ENCODE peak calls at places on chromosomes 5 and 9, in seven cellular contexts. F, O, E, C, M, Z and P are unnamed samples.

GRCh38 chr9:38443181-38443580 is 18.9 kb upstream of the IGFBPL1 start:
- DNase-seq in C (no peak), M (no peak), E (peak), F (no peak), Z (no peak), O (peak), P (no peak)

GRCh38 chr5:12292610-12293204 is 388.5 kb upstream of the CTNND2 start:
- DNase-seq in Z (peak), C (no peak), F (no peak), O (no peak), M (no peak), E (no peak), P (no peak)

GRCh38 chr9:112705773-112706427 is 12.0 kb downstream of the INIP start:
- DNase-seq in F (no peak), E (peak), Z (no peak), C (no peak), M (peak), O (no peak), P (peak)

GRCh38 chr5:13107553-13107952 is 836.9 kb downstream of the DNAH5 start:
- DNase-seq in Z (no peak), F (no peak), C (no peak), M (no peak), O (no peak), E (no peak), P (no peak)

GRCh38 chr9:80952523-80952922 is 736.8 kb downstream of the TLE1 start:
- DNase-seq in M (no peak), F (no peak), O (no peak), Z (no peak), E (no peak), C (no peak), P (no peak)

GRCh38 chr9:131337131-131337848 is 47.8 kb downstream of the PLPP7 start:
- DNase-seq in E (no peak), Z (no peak), O (no peak), C (no peak), F (peak), M (no peak), P (no peak)

GRCh38 chr5:83564069-83564749 is 92.7 kb downstream of the VCAN start:
- DNase-seq in Z (peak), E (peak), C (no peak), F (no peak), O (no peak), M (peak), P (peak)

GRCh38 chr9:20570086-20570485 is 52.2 kb downstream of the MLLT3 start:
- DNase-seq in C (no peak), Z (no peak), O (no peak), E (no peak), F (no peak), M (no peak), P (peak)

GRCh38 chr9:121331992-121332685 is 37.9 kb downstream of the STOM start:
- DNase-seq in F (no peak), Z (no peak), C (no peak), E (peak), O (no peak), M (peak), P (peak)

GRCh38 chr9:90219548-90220118 is 423.0 kb downstream of the DIRAS2 start:
- DNase-seq in O (no peak), Z (peak), M (no peak), F (peak), E (no peak), C (peak), P (no peak)

GRCh38 chr5:95217351-95217750 is 67.5 kb downstream of the MCTP1 start:
- DNase-seq in M (no peak), F (no peak), C (no peak), O (no peak), Z (no peak), E (peak), P (no peak)

GRCh38 chr9:134375011-134375390 is 48.7 kb downstream of the RXRA start:
- DNase-seq in C (no peak), O (peak), M (peak), E (no peak), F (peak), Z (no peak), P (no peak)

GRCh38 chr9:127825319-127826051 is 22.8 kb downstream of the FPGS start:
- DNase-seq in C (no peak), M (no peak), O (no peak), E (no peak), Z (no peak), F (peak), P (no peak)

GRCh38 chr5:53367727-53368126 is 112.7 kb upstream of the FST start:
- DNase-seq in Z (no peak), E (no peak), C (no peak), M (no peak), F (no peak), O (no peak), P (no peak)

GRCh38 chr5:83559141-83559785 is 87.7 kb downstream of the VCAN start:
- DNase-seq in M (no peak), F (no peak), E (no peak), C (no peak), Z (no peak), O (no peak), P (no peak)

GRCh38 chr5:160539431-160539830 is 117.8 kb downstream of the PTTG1 start:
- DNase-seq in C (no peak), M (no peak), Z (no peak), O (no peak), E (no peak), F (no peak), P (no peak)

GRCh38 chr5:69477170-69477569 is 15.4 kb upstream of the OCLN start:
- DNase-seq in O (no peak), C (no peak), Z (no peak), E (peak), F (no peak), M (no peak), P (no peak)

GRCh38 chr9:133832836-133833235 is 94.7 kb upstream of the SARDH start:
- DNase-seq in F (no peak), O (no peak), M (no peak), E (no peak), C (no peak), Z (no peak), P (no peak)

GRCh38 chr5:149605998-149606721 is 24.9 kb downstream of the ARHGEF37 start:
- DNase-seq in E (no peak), F (no peak), Z (peak), O (no peak), C (peak), M (peak), P (peak)

GRCh38 chr5:50966986-50967385 is 300.5 kb downstream of the PARP8 start:
- DNase-seq in M (no peak), C (no peak), O (no peak), E (no peak), F (no peak), Z (no peak), P (peak)

GRCh38 chr5:112417931-112418358 is 1.1 kb downstream of the EPB41L4A start:
- DNase-seq in O (peak), M (peak), Z (peak), F (peak), C (peak), E (peak), P (peak)

GRCh38 chr5:115627295-115627825 is 1.5 kb upstream of the TMED7 start:
- DNase-seq in E (no peak), M (no peak), F (no peak), O (no peak), C (no peak), Z (no peak), P (no peak)
- TF ChIP-seq CTCF in E (no peak), M (no peak), F (no peak), O (no peak), C (no peak), Z (no peak), P (no peak)

GRCh38 chr9:79812507-79813261 is 240.9 kb downstream of the TLE4 start:
- DNase-seq in O (no peak), Z (peak), F (no peak), E (no peak), C (no peak), M (peak), P (no peak)
- H3K4me3 ChIP-seq in O (peak), Z (peak), F (no peak), E (no peak), C (no peak), M (no peak), P (no peak)

GRCh38 chr5:134547999-134548626 is 22.6 kb downstream of the JADE2 start:
- DNase-seq in M (no peak), O (no peak), C (no peak), E (no peak), F (no peak), Z (peak), P (no peak)

GRCh38 chr5:134541736-134542376 is 16.4 kb downstream of the JADE2 start:
- DNase-seq in O (no peak), C (no peak), Z (peak), M (peak), F (peak), E (peak), P (peak)

GRCh38 chr5:134543820-134544692 is 18.6 kb downstream of the JADE2 start:
- DNase-seq in O (no peak), F (peak), Z (peak), M (no peak), C (no peak), E (no peak), P (no peak)

GRCh38 chr5:134547579-134547978 is 22.1 kb downstream of the JADE2 start:
- DNase-seq in E (peak), F (no peak), M (peak), Z (no peak), O (no peak), C (no peak), P (peak)

DNA sequence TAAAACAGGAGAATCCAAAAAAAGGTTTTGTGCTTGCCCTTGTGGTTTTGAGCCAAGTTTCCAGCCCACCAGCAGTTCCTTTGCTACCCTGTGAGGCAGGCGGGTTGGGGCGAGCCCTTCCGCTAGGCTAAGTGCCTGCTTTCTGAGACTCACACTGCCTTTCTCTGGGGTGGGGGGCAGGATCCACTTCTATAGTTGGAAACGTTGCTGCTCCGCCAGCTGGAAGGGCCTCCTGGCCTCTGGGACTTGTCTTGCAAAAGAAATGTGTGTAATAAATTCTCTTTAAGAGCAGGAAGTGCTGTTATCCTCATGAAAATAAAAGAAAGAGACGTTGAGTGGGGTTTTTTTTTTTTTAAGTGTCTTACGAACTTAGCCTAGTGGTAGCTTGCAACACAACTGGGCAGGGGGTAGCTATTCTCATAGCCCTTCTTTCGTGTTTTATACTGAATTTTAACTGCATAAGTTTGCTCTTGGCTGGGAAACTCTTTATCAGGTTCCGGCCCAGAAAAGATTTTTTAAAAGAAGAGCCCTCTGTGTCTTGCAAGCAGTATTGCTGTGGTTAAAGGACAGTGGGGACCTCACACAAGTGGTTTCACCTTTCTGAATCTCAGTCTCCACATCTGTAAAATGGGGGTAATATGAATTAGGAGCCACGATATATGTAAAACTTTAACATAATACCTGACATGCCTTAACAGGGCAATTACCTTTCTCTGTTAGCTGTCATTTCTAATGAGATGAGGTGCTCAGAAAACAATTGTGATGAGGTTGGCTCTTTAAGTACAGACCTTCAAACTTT is 19.8 kb downstream of the JADE2 start:
- DNase-seq in E (no peak), M (peak), C (no peak), F (no peak), O (no peak), Z (peak), P (no peak)
- TF ChIP-seq CTCF in E (no peak), M (peak), C (no peak), F (no peak), O (no peak), Z (no peak), P (no peak)

GRCh38 chr5:135827965-135828792 is 6.3 kb upstream of the SLC25A48 start:
- DNase-seq in E (no peak), O (no peak), C (no peak), M (no peak), F (no peak), Z (no peak), P (no peak)

GRCh38 chr5:135826994-135827671 is 7.3 kb upstream of the SLC25A48 start:
- DNase-seq in O (no peak), E (no peak), F (no peak), C (no peak), Z (no peak), M (no peak), P (no peak)

GRCh38 chr5:135829681-135830383 is 4.6 kb upstream of the SLC25A48 start:
- DNase-seq in E (peak), F (peak), C (peak), O (peak), M (peak), Z (peak), P (peak)

GRCh38 chr5:135829179-135829578 is 5.3 kb upstream of the SLC25A48 start:
- DNase-seq in Z (no peak), M (no peak), E (no peak), F (no peak), C (no peak), O (no peak), P (no peak)

GRCh38 chr5:135828793-135829150 is 5.7 kb upstream of the SLC25A48 start:
- DNase-seq in Z (no peak), C (no peak), M (no peak), E (no peak), O (no peak), F (no peak), P (no peak)
- H3K4me3 ChIP-seq in Z (no peak), C (no peak), M (no peak), E (no peak), O (no peak), F (no peak), P (no peak)

GRCh38 chr5:103347729-103348128 is 89.2 kb downstream of the MACIR start:
- DNase-seq in O (no peak), F (no peak), M (no peak), Z (peak), C (peak), E (no peak), P (no peak)
- TF ChIP-seq CTCF in O (no peak), F (no peak), M (no peak), Z (no peak), C (no peak), E (no peak), P (no peak)

GRCh38 chr5:174312641-174313040 is 267.1 kb downstream of the NSG2 start:
- DNase-seq in M (no peak), C (no peak), Z (no peak), E (no peak), O (no peak), F (no peak), P (no peak)
- H3K4me3 ChIP-seq in M (no peak), C (no peak), Z (no peak), E (no peak), O (no peak), F (no peak), P (no peak)

DNA sequence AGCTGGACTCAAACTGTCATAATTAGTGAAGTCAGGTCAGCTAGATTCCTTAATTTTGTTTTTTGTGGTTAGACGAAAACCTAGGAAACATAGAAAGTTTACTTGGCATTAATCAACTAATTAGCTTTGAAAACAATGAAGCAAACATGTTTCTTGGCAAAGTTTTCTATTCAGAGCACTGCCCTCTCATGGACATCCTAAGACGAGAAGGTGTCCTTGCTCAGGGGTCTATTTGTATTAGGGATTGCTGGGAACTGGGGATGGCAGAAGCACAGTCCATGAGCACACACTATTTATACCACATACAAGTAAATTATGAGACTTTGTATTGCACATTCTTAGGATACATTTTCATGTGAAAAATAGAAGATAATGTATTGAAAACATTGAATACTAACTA is 49.7 kb downstream of the POC5 start:
- DNase-seq in O (no peak), C (no peak), E (no peak), Z (no peak), F (no peak), M (no peak), P (no peak)
- TF ChIP-seq CTCF in O (no peak), C (no peak), E (no peak), Z (no peak), F (no peak), M (no peak), P (no peak)